ENCODE peak calls at places on chromosomes 5 and 9, in ten cellular contexts. One of them, this sample, is unnamed.

GRCh38 chr9:105283795-105284194 is 39.3 kb downstream of the SLC44A1 start:
- DNase-seq in NCI-H1694: no peak
- DNase-seq in epithelial cell of prostate: no peak
- DNase-seq in tibial nerve: no peak
- DNase-seq in MCF 10A: no peak
- DNase-seq in SHP77: no peak
- DNase-seq in effector memory CD4-positive, alpha-beta T cell: no peak
- DNase-seq in GM10248: no peak
- DNase-seq in stimulated activated CD4-positive, alpha-beta T cell treated with anti-CD3 and anti-CD28 coated beads, Interleukin-1b, Interleukin-23, amount 100 ng/mL, for 4 hours: no peak
- DNase-seq in T1000: no peak
- DNase-seq in this sample: no peak

GRCh38 chr9:93776873-93777272 is 178.3 kb downstream of the BARX1 start:
- DNase-seq in T1000: no peak
- DNase-seq in tibial nerve: no peak
- DNase-seq in GM10248: no peak
- DNase-seq in NCI-H1694: no peak
- DNase-seq in stimulated activated CD4-positive, alpha-beta T cell treated with anti-CD3 and anti-CD28 coated beads, Interleukin-1b, Interleukin-23, amount 100 ng/mL, for 4 hours: no peak
- DNase-seq in MCF 10A: no peak
- DNase-seq in effector memory CD4-positive, alpha-beta T cell: no peak
- DNase-seq in SHP77: no peak
- DNase-seq in epithelial cell of prostate: no peak
- DNase-seq in this sample: no peak

GRCh38 chr5:34609951-34610431 is 46.1 kb upstream of the RAI14 start:
- DNase-seq in stimulated activated CD4-positive, alpha-beta T cell treated with anti-CD3 and anti-CD28 coated beads, Interleukin-1b, Interleukin-23, amount 100 ng/mL, for 4 hours: no peak
- DNase-seq in epithelial cell of prostate: no peak
- DNase-seq in T1000: no peak
- DNase-seq in SHP77: no peak
- DNase-seq in NCI-H1694: no peak
- DNase-seq in effector memory CD4-positive, alpha-beta T cell: no peak
- DNase-seq in tibial nerve: no peak
- DNase-seq in MCF 10A: peak
- DNase-seq in GM10248: no peak
- DNase-seq in this sample: no peak

GRCh38 chr5:139709587-139710369 is 61.6 kb downstream of the CXXC5 start:
- DNase-seq in GM10248: peak
- DNase-seq in NCI-H1694: no peak
- DNase-seq in stimulated activated CD4-positive, alpha-beta T cell treated with anti-CD3 and anti-CD28 coated beads, Interleukin-1b, Interleukin-23, amount 100 ng/mL, for 4 hours: no peak
- DNase-seq in tibial nerve: no peak
- DNase-seq in MCF 10A: no peak
- DNase-seq in T1000: no peak
- DNase-seq in epithelial cell of prostate: no peak
- DNase-seq in effector memory CD4-positive, alpha-beta T cell: no peak
- DNase-seq in SHP77: no peak
- DNase-seq in this sample: no peak

GRCh38 chr9:25716220-25716872 is 38.1 kb upstream of the TUSC1 start:
- DNase-seq in tibial nerve: no peak
- DNase-seq in MCF 10A: peak
- DNase-seq in GM10248: no peak
- DNase-seq in NCI-H1694: peak
- DNase-seq in stimulated activated CD4-positive, alpha-beta T cell treated with anti-CD3 and anti-CD28 coated beads, Interleukin-1b, Interleukin-23, amount 100 ng/mL, for 4 hours: no peak
- DNase-seq in epithelial cell of prostate: peak
- DNase-seq in effector memory CD4-positive, alpha-beta T cell: no peak
- DNase-seq in T1000: no peak
- DNase-seq in SHP77: peak
- DNase-seq in this sample: no peak

GRCh38 chr5:33629999-33630398 is 189.2 kb downstream of the TARS1 start:
- DNase-seq in GM10248: no peak
- DNase-seq in NCI-H1694: no peak
- DNase-seq in SHP77: no peak
- DNase-seq in tibial nerve: no peak
- DNase-seq in T1000: no peak
- DNase-seq in effector memory CD4-positive, alpha-beta T cell: no peak
- DNase-seq in MCF 10A: no peak
- DNase-seq in stimulated activated CD4-positive, alpha-beta T cell treated with anti-CD3 and anti-CD28 coated beads, Interleukin-1b, Interleukin-23, amount 100 ng/mL, for 4 hours: no peak
- DNase-seq in epithelial cell of prostate: no peak
- DNase-seq in this sample: no peak

GRCh38 chr5:170565077-170565476 is 61.3 kb downstream of the KCNIP1 start:
- DNase-seq in stimulated activated CD4-positive, alpha-beta T cell treated with anti-CD3 and anti-CD28 coated beads, Interleukin-1b, Interleukin-23, amount 100 ng/mL, for 4 hours: no peak
- DNase-seq in tibial nerve: no peak
- DNase-seq in T1000: no peak
- DNase-seq in NCI-H1694: no peak
- DNase-seq in GM10248: no peak
- DNase-seq in SHP77: no peak
- DNase-seq in MCF 10A: no peak
- DNase-seq in epithelial cell of prostate: no peak
- DNase-seq in effector memory CD4-positive, alpha-beta T cell: no peak
- DNase-seq in this sample: no peak

GRCh38 chr9:121929893-121930875 is 162.9 kb downstream of the TTLL11 start:
- DNase-seq in SHP77: no peak
- DNase-seq in GM10248: no peak
- DNase-seq in tibial nerve: no peak
- DNase-seq in effector memory CD4-positive, alpha-beta T cell: no peak
- DNase-seq in stimulated activated CD4-positive, alpha-beta T cell treated with anti-CD3 and anti-CD28 coated beads, Interleukin-1b, Interleukin-23, amount 100 ng/mL, for 4 hours: no peak
- DNase-seq in MCF 10A: no peak
- DNase-seq in T1000: no peak
- DNase-seq in NCI-H1694: no peak
- DNase-seq in epithelial cell of prostate: no peak
- DNase-seq in this sample: no peak

GRCh38 chr9:102237520-102237919 is 499.1 kb upstream of the GRIN3A start:
- DNase-seq in MCF 10A: no peak
- DNase-seq in epithelial cell of prostate: no peak
- DNase-seq in T1000: no peak
- DNase-seq in stimulated activated CD4-positive, alpha-beta T cell treated with anti-CD3 and anti-CD28 coated beads, Interleukin-1b, Interleukin-23, amount 100 ng/mL, for 4 hours: no peak
- DNase-seq in SHP77: no peak
- DNase-seq in effector memory CD4-positive, alpha-beta T cell: no peak
- DNase-seq in NCI-H1694: no peak
- DNase-seq in GM10248: no peak
- DNase-seq in tibial nerve: no peak
- DNase-seq in this sample: no peak

GRCh38 chr5:180006116-180006515 is 65.4 kb downstream of the RNF130 start:
- DNase-seq in tibial nerve: no peak
- DNase-seq in epithelial cell of prostate: no peak
- DNase-seq in NCI-H1694: no peak
- DNase-seq in T1000: no peak
- DNase-seq in GM10248: no peak
- DNase-seq in stimulated activated CD4-positive, alpha-beta T cell treated with anti-CD3 and anti-CD28 coated beads, Interleukin-1b, Interleukin-23, amount 100 ng/mL, for 4 hours: no peak
- DNase-seq in MCF 10A: no peak
- DNase-seq in effector memory CD4-positive, alpha-beta T cell: no peak
- DNase-seq in SHP77: no peak
- DNase-seq in this sample: no peak

GRCh38 chr9:5510360-5510931 is at the start of gene PDCD1LG2:
- DNase-seq in GM10248: peak
- DNase-seq in NCI-H1694: no peak
- DNase-seq in T1000: no peak
- DNase-seq in SHP77: no peak
- DNase-seq in MCF 10A: peak
- DNase-seq in epithelial cell of prostate: no peak
- DNase-seq in stimulated activated CD4-positive, alpha-beta T cell treated with anti-CD3 and anti-CD28 coated beads, Interleukin-1b, Interleukin-23, amount 100 ng/mL, for 4 hours: peak
- DNase-seq in tibial nerve: no peak
- DNase-seq in effector memory CD4-positive, alpha-beta T cell: no peak
- DNase-seq in this sample: no peak

GRCh38 chr9:101409079-101409477 is 10.4 kb downstream of the ZNF189 start:
- DNase-seq in GM10248: no peak
- DNase-seq in SHP77: no peak
- DNase-seq in effector memory CD4-positive, alpha-beta T cell: no peak
- DNase-seq in stimulated activated CD4-positive, alpha-beta T cell treated with anti-CD3 and anti-CD28 coated beads, Interleukin-1b, Interleukin-23, amount 100 ng/mL, for 4 hours: no peak
- DNase-seq in T1000: no peak
- DNase-seq in epithelial cell of prostate: no peak
- DNase-seq in tibial nerve: no peak
- DNase-seq in MCF 10A: no peak
- DNase-seq in NCI-H1694: no peak
- DNase-seq in this sample: no peak

GRCh38 chr5:27497491-27497890 is 459.1 kb upstream of the CDH9 start:
- DNase-seq in stimulated activated CD4-positive, alpha-beta T cell treated with anti-CD3 and anti-CD28 coated beads, Interleukin-1b, Interleukin-23, amount 100 ng/mL, for 4 hours: no peak
- DNase-seq in NCI-H1694: no peak
- DNase-seq in tibial nerve: no peak
- DNase-seq in effector memory CD4-positive, alpha-beta T cell: no peak
- DNase-seq in epithelial cell of prostate: no peak
- DNase-seq in MCF 10A: no peak
- DNase-seq in GM10248: no peak
- DNase-seq in SHP77: no peak
- DNase-seq in T1000: no peak
- DNase-seq in this sample: no peak

GRCh38 chr5:79842991-79843390 is 148.1 kb downstream of the MTX3 start:
- DNase-seq in MCF 10A: no peak
- DNase-seq in stimulated activated CD4-positive, alpha-beta T cell treated with anti-CD3 and anti-CD28 coated beads, Interleukin-1b, Interleukin-23, amount 100 ng/mL, for 4 hours: no peak
- DNase-seq in tibial nerve: no peak
- DNase-seq in epithelial cell of prostate: no peak
- DNase-seq in effector memory CD4-positive, alpha-beta T cell: no peak
- DNase-seq in SHP77: no peak
- DNase-seq in NCI-H1694: no peak
- DNase-seq in T1000: no peak
- DNase-seq in GM10248: no peak
- DNase-seq in this sample: no peak

GRCh38 chr5:179180061-179180460 is 119.9 kb downstream of the ZNF354C start:
- DNase-seq in epithelial cell of prostate: no peak
- DNase-seq in tibial nerve: no peak
- DNase-seq in SHP77: no peak
- DNase-seq in effector memory CD4-positive, alpha-beta T cell: no peak
- DNase-seq in MCF 10A: no peak
- DNase-seq in GM10248: no peak
- DNase-seq in NCI-H1694: no peak
- DNase-seq in T1000: no peak
- DNase-seq in stimulated activated CD4-positive, alpha-beta T cell treated with anti-CD3 and anti-CD28 coated beads, Interleukin-1b, Interleukin-23, amount 100 ng/mL, for 4 hours: no peak
- DNase-seq in this sample: no peak

GRCh38 chr5:159310492-159310891 is 19.8 kb downstream of the IL12B start:
- DNase-seq in NCI-H1694: no peak
- DNase-seq in stimulated activated CD4-positive, alpha-beta T cell treated with anti-CD3 and anti-CD28 coated beads, Interleukin-1b, Interleukin-23, amount 100 ng/mL, for 4 hours: peak
- DNase-seq in MCF 10A: peak
- DNase-seq in T1000: no peak
- DNase-seq in SHP77: no peak
- DNase-seq in GM10248: no peak
- DNase-seq in tibial nerve: no peak
- DNase-seq in effector memory CD4-positive, alpha-beta T cell: no peak
- DNase-seq in epithelial cell of prostate: no peak
- DNase-seq in this sample: peak

GRCh38 chr9:4116091-4116581 is 183.7 kb downstream of the GLIS3 start:
- DNase-seq in tibial nerve: no peak
- DNase-seq in effector memory CD4-positive, alpha-beta T cell: no peak
- DNase-seq in NCI-H1694: no peak
- DNase-seq in epithelial cell of prostate: no peak
- DNase-seq in MCF 10A: no peak
- DNase-seq in T1000: no peak
- DNase-seq in stimulated activated CD4-positive, alpha-beta T cell treated with anti-CD3 and anti-CD28 coated beads, Interleukin-1b, Interleukin-23, amount 100 ng/mL, for 4 hours: no peak
- DNase-seq in SHP77: no peak
- DNase-seq in GM10248: no peak
- DNase-seq in this sample: no peak

GRCh38 chr5:33102551-33102950 is 338.2 kb upstream of the TARS1 start:
- DNase-seq in effector memory CD4-positive, alpha-beta T cell: no peak
- DNase-seq in SHP77: no peak
- DNase-seq in epithelial cell of prostate: no peak
- DNase-seq in NCI-H1694: no peak
- DNase-seq in T1000: no peak
- DNase-seq in MCF 10A: no peak
- DNase-seq in tibial nerve: no peak
- DNase-seq in GM10248: no peak
- DNase-seq in stimulated activated CD4-positive, alpha-beta T cell treated with anti-CD3 and anti-CD28 coated beads, Interleukin-1b, Interleukin-23, amount 100 ng/mL, for 4 hours: no peak
- DNase-seq in this sample: no peak

GRCh38 chr5:136210259-136210658 is 17.3 kb upstream of the SMIM32 start:
- DNase-seq in GM10248: no peak
- DNase-seq in effector memory CD4-positive, alpha-beta T cell: no peak
- DNase-seq in stimulated activated CD4-positive, alpha-beta T cell treated with anti-CD3 and anti-CD28 coated beads, Interleukin-1b, Interleukin-23, amount 100 ng/mL, for 4 hours: no peak
- DNase-seq in T1000: no peak
- DNase-seq in SHP77: no peak
- DNase-seq in NCI-H1694: no peak
- DNase-seq in epithelial cell of prostate: no peak
- DNase-seq in tibial nerve: no peak
- DNase-seq in MCF 10A: no peak
- DNase-seq in this sample: no peak

GRCh38 chr5:172362755-172363154 is 79.2 kb upstream of the UBTD2 start:
- DNase-seq in tibial nerve: no peak
- DNase-seq in GM10248: no peak
- DNase-seq in stimulated activated CD4-positive, alpha-beta T cell treated with anti-CD3 and anti-CD28 coated beads, Interleukin-1b, Interleukin-23, amount 100 ng/mL, for 4 hours: no peak
- DNase-seq in T1000: no peak
- DNase-seq in SHP77: no peak
- DNase-seq in MCF 10A: no peak
- DNase-seq in NCI-H1694: no peak
- DNase-seq in epithelial cell of prostate: no peak
- DNase-seq in effector memory CD4-positive, alpha-beta T cell: no peak
- DNase-seq in this sample: no peak